ENCODE peak calls at places on chromosomes 7 and 10, in seven cellular contexts. C, B, V, R, A, M and I are unnamed samples.

GRCh38 chr10:105679781-105680180 is 1038.7 kb downstream of the SORCS3 start:
- DNase-seq in V (no peak), R (no peak), B (no peak), A (no peak), C (no peak), M (no peak), I (no peak)

GRCh38 chr7:132307465-132307864 is 268.8 kb downstream of the PLXNA4 start:
- DNase-seq in A (peak), V (no peak), R (no peak), B (no peak), C (no peak), M (no peak), I (no peak)

GRCh38 chr7:121547341-121548092 is 151.4 kb upstream of the FAM3C start:
- DNase-seq in C (peak), A (peak), M (no peak), V (peak), B (no peak), R (no peak), I (peak)

GRCh38 chr10:79422178-79422892 is 23.1 kb downstream of the ZCCHC24 start:
- DNase-seq in M (no peak), R (no peak), A (no peak), V (peak), C (no peak), B (no peak), I (peak)

GRCh38 chr10:119663866-119664698 is 12.9 kb downstream of the BAG3 start:
- DNase-seq in C (peak), B (no peak), M (no peak), A (no peak), R (no peak), V (no peak), I (no peak)

GRCh38 chr7:93938293-93938692 is 16.8 kb downstream of the GNG11 start:
- DNase-seq in C (no peak), A (no peak), V (no peak), M (no peak), B (no peak), R (no peak), I (no peak)

GRCh38 chr7:101162551-101163280 is 2.7 kb downstream of the VGF start:
- DNase-seq in M (no peak), C (peak), V (no peak), B (no peak), R (no peak), A (no peak), I (peak)

GRCh38 chr7:75038508-75038907 is 35.1 kb downstream of the RCC1L start:
- DNase-seq in C (peak), M (no peak), R (no peak), A (no peak), V (no peak), B (no peak), I (no peak)

GRCh38 chr7:92833766-92834605 is 2.4 kb downstream of the CDK6 start:
- DNase-seq in M (no peak), V (peak), B (peak), C (peak), R (peak), A (peak), I (peak)

GRCh38 chr10:59279991-59280390 is 82.4 kb downstream of the FAM13C start:
- DNase-seq in A (no peak), B (no peak), M (no peak), V (no peak), C (no peak), R (no peak), I (no peak)

GRCh38 chr10:86653987-86654386 is 360 bp upstream of the OPN4 start:
- DNase-seq in M (no peak), C (no peak), V (no peak), B (no peak), A (no peak), R (no peak), I (no peak)

GRCh38 chr10:132878091-132878729 is 64.2 kb downstream of the CFAP46 start:
- DNase-seq in C (no peak), R (no peak), A (no peak), M (no peak), B (no peak), V (no peak), I (peak)

GRCh38 chr10:95783741-95784140 is 27.8 kb downstream of the ENTPD1 start:
- DNase-seq in V (no peak), C (no peak), R (no peak), M (no peak), A (no peak), B (no peak), I (no peak)

GRCh38 chr10:31419394-31420063 is 100.5 kb downstream of the ZEB1 start:
- DNase-seq in C (no peak), B (peak), V (peak), A (no peak), M (no peak), R (no peak), I (peak)

GRCh38 chr10:52940921-52941320 is 168.3 kb upstream of the MBL2 start:
- DNase-seq in A (no peak), V (no peak), C (no peak), R (no peak), M (no peak), B (no peak), I (no peak)

GRCh38 chr10:118850418-118851061 is 95.8 kb upstream of the CACUL1 start:
- DNase-seq in V (peak), A (peak), C (peak), B (no peak), R (peak), M (no peak), I (no peak)